ENCODE peak calls at places on chromosomes 2 and 18, in ten cellular contexts. R is choroid plexus epithelial cell, D is endodermal cell, I is astrocyte of the cerebellum, B is AG04449, F is dorsolateral prefrontal cortex, P is GM12878, X is neural progenitor cell, H is hepatocyte, J is right lobe of liver. U is an unnamed sample.

GRCh38 chr2:81747481-81748070 is 1443.0 kb upstream of the LRRTM1 start:
- DNase-seq in R (no peak), D (no peak), I (no peak), B (no peak), F (no peak), P (no peak), X (peak; percentile 27), H (no peak), J (no peak), U (no peak)

GRCh38 chr18:36775396-36775795 is 53.4 kb downstream of the TPGS2 start:
- DNase-seq in R (no peak), D (no peak), I (no peak), B (no peak), F (no peak), P (no peak), X (no peak), H (no peak), J (no peak), U (no peak)

GRCh38 chr2:167253025-167253424 is 364.7 kb downstream of the XIRP2 start:
- DNase-seq in R (peak; percentile 58), D (no peak), I (peak; percentile 45), B (no peak), F (no peak), P (no peak), X (no peak), H (no peak), J (no peak), U (no peak)

GRCh38 chr2:129748653-129749052 is 230.8 kb upstream of the RAB6C start:
- DNase-seq in R (no peak), D (peak; percentile 62), I (no peak), B (no peak), F (no peak), P (no peak), X (peak; percentile 55), H (peak; percentile 70), J (no peak), U (no peak)

GRCh38 chr2:177617849-177618248 is 225.3 kb downstream of the AGPS start:
- DNase-seq in R (no peak), D (no peak), I (no peak), B (no peak), F (no peak), P (no peak), X (no peak), H (no peak), J (no peak), U (no peak)

GRCh38 chr2:40369619-40370397 is 82.1 kb downstream of the SLC8A1 start:
- DNase-seq in R (peak; percentile 67), D (no peak), I (peak; percentile 59), B (no peak), F (no peak), P (no peak), X (no peak), H (no peak), J (no peak), U (no peak)

GRCh38 chr18:58640428-58640805 is 11.5 kb upstream of the ALPK2 start:
- DNase-seq in R (no peak), D (peak; percentile 65), I (no peak), B (no peak), F (no peak), P (no peak), X (peak; percentile 24), H (no peak), J (no peak), U (no peak)

GRCh38 chr18:63676526-63676925 is 14.8 kb upstream of the SERPINB3 start:
- DNase-seq in R (no peak), D (peak; percentile 79), I (no peak), B (no peak), F (no peak), P (no peak), X (peak; percentile 67), H (peak; percentile 48), J (peak; percentile 49), U (peak; percentile 48)

GRCh38 chr2:241073166-241074064 is 28.7 kb downstream of the MTERF4 start:
- DNase-seq in R (no peak), D (no peak), I (no peak), B (no peak), F (no peak), P (no peak), X (no peak), H (no peak), J (no peak), U (no peak)

GRCh38 chr2:113233593-113234550 is 44.8 kb downstream of the PAX8 start:
- DNase-seq in R (peak; percentile 44), D (peak; percentile 61), I (no peak), B (no peak), F (no peak), P (no peak), X (no peak), H (peak; percentile 56), J (no peak), U (peak; percentile 11)

GRCh38 chr2:231583982-231584381 is 8.7 kb upstream of the TEX44 start:
- DNase-seq in R (no peak), D (peak; percentile 80), I (no peak), B (no peak), F (no peak), P (no peak), X (peak; percentile 70), H (no peak), J (no peak), U (no peak)

GRCh38 chr2:98436734-98437133 is 7.9 kb upstream of the INPP4A start:
- DNase-seq in R (no peak), D (no peak), I (no peak), B (no peak), F (no peak), P (no peak), X (no peak), H (no peak), J (no peak), U (no peak)

GRCh38 chr18:49764032-49764431 is 49.3 kb downstream of the ACAA2 start:
- DNase-seq in R (peak; percentile 60), D (no peak), I (peak; percentile 11), B (peak; percentile 24), F (no peak), P (no peak), X (no peak), H (no peak), J (no peak), U (no peak)

GRCh38 chr2:222655406-222655747 is 515 bp downstream of the FARSB start:
- DNase-seq in R (peak; percentile 30), D (no peak), I (no peak), B (no peak), F (no peak), P (no peak), X (peak; percentile 32), H (peak; percentile 48), J (no peak), U (peak; percentile 46)

GRCh38 chr18:10419420-10420103 is 34.9 kb upstream of the APCDD1 start:
- DNase-seq in R (peak; percentile 21), D (no peak), I (no peak), B (no peak), F (no peak), P (no peak), X (no peak), H (no peak), J (no peak), U (no peak)

GRCh38 chr2:144010096-144010495 is 509.8 kb downstream of the ZEB2 start:
- DNase-seq in R (no peak), D (no peak), I (no peak), B (no peak), F (no peak), P (no peak), X (no peak), H (no peak), J (no peak), U (no peak)

GRCh38 chr2:162245737-162246136 is 2.5 kb upstream of the FAP start:
- DNase-seq in R (peak; percentile 93), D (no peak), I (no peak), B (peak; percentile 90), F (no peak), P (no peak), X (no peak), H (peak; percentile 31), J (no peak), U (no peak)

GRCh38 chr18:8703181-8703638 is 2.1 kb upstream of the MTCL1 start:
- DNase-seq in R (no peak), D (peak; percentile 67), I (no peak), B (no peak), F (no peak), P (no peak), X (peak; percentile 76), H (no peak), J (no peak), U (no peak)

GRCh38 chr18:8704361-8705279 is 736 bp upstream of the MTCL1 start:
- DNase-seq in R (peak; percentile 89), D (peak; percentile 93), I (no peak), B (peak; percentile 76), F (peak; percentile 80), P (no peak), X (peak; percentile 94), H (peak; percentile 95), J (peak; percentile 93), U (peak; percentile 86)

GRCh38 chr18:8702668-8703067 is 2.7 kb upstream of the MTCL1 start:
- DNase-seq in R (no peak), D (no peak), I (no peak), B (no peak), F (no peak), P (no peak), X (no peak), H (no peak), J (no peak), U (no peak)

GRCh38 chr18:8705280-8705940 is at the start of gene MTCL1:
- DNase-seq in R (peak; percentile 49), D (peak; percentile 81), I (no peak), B (no peak), F (no peak), P (no peak), X (peak; percentile 77), H (no peak), J (peak; percentile 52), U (peak; percentile 54)

GRCh38 chr18:8703781-8704301 is 1.5 kb upstream of the MTCL1 start:
- DNase-seq in R (no peak), D (peak; percentile 60), I (no peak), B (no peak), F (no peak), P (no peak), X (no peak), H (no peak), J (no peak), U (no peak)
- H3K4me3 ChIP-seq in R (no peak overlapping the region), D (no peak overlapping the region), I (no peak overlapping the region), B (peak overlapping the region; percentile 55), F (no peak overlapping the region), P (no peak overlapping the region), X (peak overlapping the region; percentile 87), H (peak overlapping the region; percentile 36), J (peak overlapping the region; percentile 81), U (peak overlapping the region; percentile 82)

GRCh38 chr2:3198119-3198518 is 179.5 kb downstream of the EIPR1 start:
- DNase-seq in R (peak; percentile 26), D (peak; percentile 76), I (no peak), B (no peak), F (peak; percentile 67), P (no peak), X (peak; percentile 80), H (no peak), J (no peak), U (peak; percentile 55)
- TF ChIP-seq CTCF in R (peak; percentile 32), D (peak; percentile 63), I (peak; percentile 29), B (no peak), F (peak; percentile 36), P (peak; percentile 32), X (peak; percentile 63), H (no peak), J (no peak), U (peak; percentile 32)

GRCh38 chr2:192194065-192194865 is 468 bp downstream of the TMEFF2 start:
- DNase-seq in R (peak; percentile 31), D (peak; percentile 70), I (no peak), B (no peak), F (peak; percentile 54), P (no peak), X (no peak), H (peak; percentile 36), J (peak; percentile 36), U (no peak)
- H3K4me3 ChIP-seq in R (peak overlapping the region; percentile 69), D (peak overlapping the region; percentile 81), I (peak overlapping the region; percentile 83), B (peak overlapping the region; percentile 64), F (peak overlapping the region; percentile 72), P (no peak overlapping the region), X (peak overlapping the region; percentile 65), H (peak overlapping the region; percentile 33), J (no peak overlapping the region), U (no peak overlapping the region)

GRCh38 chr2:218257390-218257981 is 3.3 kb upstream of the GPBAR1 start:
- DNase-seq in R (peak; percentile 46), D (peak; percentile 94), I (no peak), B (no peak), F (no peak), P (peak; percentile 56), X (peak; percentile 70), H (no peak), J (no peak), U (peak; percentile 86)
- TF ChIP-seq CTCF in R (peak; percentile 77), D (peak; percentile 83), I (peak; percentile 62), B (peak; percentile 52), F (peak; percentile 32), P (peak; percentile 58), X (peak; percentile 74), H (peak; percentile 45), J (peak; percentile 23), U (peak; percentile 74)

U was measured in GM12865.